ENCODE peak calls at places on chromosomes 3 and 15, in four cellular contexts. A is tibial artery, E is cardiac muscle cell, K is DND-41. M is an unnamed sample.

GRCh38 chr3:71463622-71464021 is 119.9 kb downstream of the FOXP1 start:
- DNase-seq in A (no peak), E (no peak), K (no peak), M (no peak)

GRCh38 chr15:64050281-64051092 is 4.2 kb upstream of the DAPK2 start:
- DNase-seq in K (no peak), A (no peak), E (no peak), M (no peak)

GRCh38 chr3:163776753-163777152 is 1301.5 kb downstream of the SI start:
- DNase-seq in A (no peak), E (no peak), K (no peak), M (no peak)

GRCh38 chr3:27483117-27484001 is 825 bp downstream of the SLC4A7 start:
- DNase-seq in K (peak), E (peak), A (peak), M (peak)

GRCh38 chr3:142779591-142779990 is 55.8 kb downstream of the TRPC1 start:
- DNase-seq in K (no peak), A (no peak), E (no peak), M (no peak)

GRCh38 chr3:52798978-52799476 is 4.4 kb downstream of the ITIH3 start:
- DNase-seq in A (no peak), E (no peak), K (peak), M (peak)

GRCh38 chr3:111045564-111045963 is 26.1 kb upstream of the NECTIN3 start:
- DNase-seq in E (no peak), A (no peak), K (no peak), M (no peak)

GRCh38 chr15:88393719-88394519 is 73.3 kb downstream of the MRPL46 start:
- DNase-seq in K (no peak), E (no peak), A (no peak), M (no peak)

GRCh38 chr3:54891540-54891897 is 36.3 kb downstream of the LRTM1 start:
- DNase-seq in E (peak), A (peak), K (no peak), M (no peak)

GRCh38 chr3:117434881-117435412 is 725.4 kb downstream of the TUSC7 start:
- DNase-seq in A (no peak), E (no peak), K (no peak), M (no peak)

GRCh38 chr3:5071061-5071460 is 51.0 kb upstream of the ARL8B start:
- DNase-seq in A (no peak), E (no peak), K (no peak), M (no peak)

GRCh38 chr3:101827211-101828174 is 21.8 kb upstream of the NFKBIZ start:
- DNase-seq in K (peak), E (peak), A (peak), M (no peak)

GRCh38 chr3:190701096-190701532 is 161.4 kb downstream of the GMNC start:
- DNase-seq in A (no peak), K (no peak), E (peak), M (peak)

GRCh38 chr3:144358191-144358590 is 386.6 kb downstream of the DIPK2A start:
- DNase-seq in A (no peak), E (no peak), K (no peak), M (no peak)

GRCh38 chr15:73957785-73958184 is 31.5 kb downstream of the LOXL1 start:
- DNase-seq in E (no peak), A (no peak), K (no peak), M (no peak)

GRCh38 chr3:133797396-133798105 is 8.1 kb upstream of the SRPRB start:
- DNase-seq in E (no peak), K (no peak), A (no peak), M (no peak)

GRCh38 chr3:164514576-164514975 is 563.7 kb downstream of the SI start:
- DNase-seq in K (no peak), E (no peak), A (peak), M (no peak)

GRCh38 chr15:39580630-39581500 is at the start of gene THBS1:
- DNase-seq in E (peak), K (no peak), A (peak), M (no peak)

DNA sequence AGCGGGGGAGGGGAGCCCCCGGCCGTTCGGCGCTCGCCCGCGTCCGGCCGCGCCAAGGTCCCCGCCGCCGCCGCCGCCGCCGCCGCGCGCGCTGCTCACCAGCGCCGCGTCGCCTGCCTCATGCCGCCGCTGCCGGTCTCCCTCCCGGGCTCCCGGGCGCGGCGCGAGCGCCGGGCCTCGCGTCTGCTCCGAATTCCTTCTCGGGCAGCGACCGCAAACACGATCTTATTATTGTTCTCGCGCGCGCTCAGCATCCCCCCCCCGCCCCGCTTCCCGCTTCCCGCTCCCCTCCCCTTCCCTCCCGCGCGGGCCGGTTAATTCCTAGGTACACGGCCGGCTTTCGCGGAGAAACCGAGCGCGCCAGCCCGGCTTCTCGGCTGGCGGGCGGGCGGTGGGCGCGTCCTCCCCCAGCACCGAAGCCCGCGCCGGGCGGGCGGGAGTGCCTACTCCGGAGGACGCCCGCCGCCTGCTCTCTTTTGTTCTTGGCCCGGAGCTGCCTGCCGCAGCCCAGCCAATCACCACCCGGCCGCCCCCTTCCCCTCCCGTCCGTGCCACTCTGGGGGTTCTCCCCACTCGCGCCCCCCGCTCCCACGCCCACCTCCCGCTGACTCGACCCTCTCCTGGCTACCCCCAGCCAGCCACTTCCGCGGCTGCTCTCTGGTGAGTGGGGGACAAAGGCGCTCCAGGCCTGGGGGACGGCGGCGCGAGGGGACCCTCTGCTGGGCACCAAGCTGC is at the start of gene HDGFL3:
- DNase-seq in A (peak), E (peak), K (peak), M (peak)
- H3K4me3 ChIP-seq in A (peak), E (peak), K (peak), M (peak)

DNA sequence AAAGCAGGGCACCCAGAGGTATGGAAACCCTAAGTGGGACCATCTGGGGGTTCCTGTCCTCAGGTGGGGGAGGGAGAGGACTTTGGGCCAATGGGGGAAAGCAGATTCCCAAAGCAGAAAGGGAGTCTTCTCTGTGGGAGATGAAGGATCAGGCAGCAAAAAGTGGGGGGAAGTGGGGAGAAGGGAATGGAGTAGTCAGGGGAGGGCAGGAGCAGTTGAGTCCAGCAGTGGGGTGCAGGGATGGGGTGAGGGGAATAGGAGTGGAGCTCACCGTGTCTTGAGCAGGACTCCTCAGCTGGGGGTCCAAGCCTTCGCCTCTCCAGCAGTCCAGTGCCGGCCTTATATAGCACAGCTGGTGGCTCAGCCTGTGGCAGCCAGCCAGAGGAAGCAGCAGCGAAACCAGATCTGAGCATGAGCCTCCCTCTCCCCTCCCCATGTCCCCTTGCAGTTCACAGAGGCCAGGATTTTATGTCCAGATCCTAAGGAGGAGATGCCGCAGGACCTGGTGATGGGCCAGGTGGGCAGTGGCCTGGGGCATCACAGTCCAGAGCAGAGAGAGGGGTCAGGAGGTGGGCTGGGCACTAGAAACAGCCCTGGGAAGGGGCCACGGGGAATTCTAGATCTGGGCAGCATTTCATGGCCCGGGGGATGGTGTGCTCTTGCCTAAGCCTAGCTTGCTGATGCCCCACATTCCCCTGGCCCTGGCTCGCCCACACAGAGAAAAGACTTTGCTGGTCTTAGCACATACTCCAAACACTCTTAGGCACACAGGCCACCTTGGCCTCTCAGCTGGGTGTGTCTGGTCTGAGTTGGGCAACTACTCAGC is at the start of gene CILP:
- DNase-seq in A (no peak), K (no peak), E (peak), M (no peak)
- H3K4me3 ChIP-seq in A (no peak), K (no peak), E (no peak), M (no peak)

GRCh38 chr15:77738441-77739437 is 106.0 kb upstream of the LINGO1 start:
- DNase-seq in A (no peak), K (no peak), E (no peak), M (no peak)
- H3K4me3 ChIP-seq in A (no peak), K (no peak), E (no peak), M (no peak)

DNA sequence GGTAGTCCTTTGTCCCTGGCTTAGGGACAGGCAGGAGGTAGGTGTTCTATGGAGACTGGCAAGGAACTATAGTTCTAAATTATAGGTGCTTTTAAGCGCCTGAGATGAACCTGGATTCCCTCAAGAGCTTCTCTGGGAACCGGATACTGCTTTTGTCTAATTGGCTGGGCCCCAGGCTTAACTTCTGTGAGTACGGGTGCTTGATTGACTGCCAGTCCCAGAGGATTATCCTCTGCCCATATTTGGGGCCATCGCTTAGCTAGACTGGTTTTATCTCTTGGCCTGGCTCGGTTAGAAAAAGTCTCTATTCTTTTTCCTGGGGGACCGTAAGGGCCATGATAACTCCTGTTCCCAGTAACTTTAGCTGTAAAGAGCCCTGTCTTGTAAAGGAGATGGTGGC is 339.1 kb downstream of the KCNH8 start:
- DNase-seq in A (no peak), K (no peak), E (no peak), M (no peak)
- H3K4me3 ChIP-seq in A (no peak), K (no peak), E (no peak), M (no peak)

DNA sequence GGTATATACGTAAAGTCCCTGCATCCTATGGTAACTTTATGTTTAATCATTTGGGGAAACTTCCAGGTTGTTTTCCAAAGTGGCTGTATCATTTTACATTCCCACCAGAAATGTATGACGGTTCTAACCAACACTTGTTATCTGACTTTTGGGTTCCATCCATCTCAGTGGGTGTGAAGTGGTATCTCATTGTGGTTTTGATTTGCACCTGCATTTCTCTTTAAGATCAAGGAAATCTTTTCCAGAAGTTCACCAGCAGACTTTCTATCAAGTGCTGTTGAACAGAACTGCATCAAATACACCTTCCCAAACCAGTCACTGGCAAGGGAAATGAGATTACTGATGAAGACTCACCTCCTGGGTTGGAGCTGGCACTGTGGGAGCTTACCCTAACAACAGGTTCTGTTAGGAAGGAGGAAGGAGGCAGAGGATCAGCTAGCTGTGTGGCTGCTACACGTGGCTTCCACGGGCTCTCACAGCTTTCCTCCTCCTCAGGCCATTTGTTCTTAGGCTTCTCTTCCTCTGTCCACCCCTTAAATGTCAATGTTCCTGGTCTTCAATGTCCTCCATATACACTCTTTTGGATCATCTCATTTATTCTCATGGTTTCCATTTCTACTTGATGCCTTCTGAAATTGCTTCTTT is 5.2 kb downstream of the PIGZ start:
- DNase-seq in E (no peak), K (no peak), A (no peak), M (peak)
- H3K4me3 ChIP-seq in E (no peak), K (no peak), A (no peak), M (peak)

DNA sequence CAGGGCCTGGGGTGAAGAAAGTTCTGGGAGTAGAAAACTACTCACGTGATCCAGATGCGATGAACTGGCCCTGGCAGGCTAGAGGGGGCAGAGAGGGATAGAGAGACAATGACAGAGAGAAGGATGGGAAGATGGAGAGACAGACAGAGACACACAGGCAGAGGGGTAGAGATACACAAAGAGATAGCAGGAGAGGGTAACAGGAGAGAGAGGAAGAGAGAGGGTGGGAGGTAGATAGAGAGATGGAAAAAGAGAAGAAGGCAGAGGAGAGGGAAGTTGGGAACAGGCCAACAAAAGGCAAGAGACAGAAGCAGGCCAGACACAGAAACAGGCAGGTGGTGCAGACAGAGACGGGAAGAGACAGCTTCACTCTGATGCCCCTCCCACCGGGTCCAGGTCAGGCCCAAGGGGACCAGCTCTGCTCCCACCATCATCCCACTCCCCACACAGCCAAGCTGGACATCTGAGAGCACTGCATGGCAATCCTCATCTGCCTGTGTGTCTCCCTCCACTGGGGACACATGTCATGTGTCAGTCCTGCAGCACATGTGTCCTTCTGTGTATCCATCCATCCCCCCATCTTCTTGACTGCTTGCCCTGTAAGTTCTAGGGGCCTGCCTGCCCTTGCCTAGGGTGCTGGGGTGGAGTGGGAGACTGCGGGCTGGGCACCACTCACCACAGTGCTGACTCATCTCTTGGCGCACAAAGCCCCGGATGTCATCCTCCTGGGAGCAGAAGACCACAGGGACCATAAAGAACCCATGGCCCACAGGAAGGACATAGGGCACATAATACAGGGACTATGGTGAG is 2.2 kb upstream of the UCN2 start:
- DNase-seq in E (no peak), A (no peak), K (no peak), M (no peak)
- H3K4me3 ChIP-seq in E (no peak), A (no peak), K (no peak), M (no peak)

GRCh38 chr3:65402597-65402996 is 636.1 kb downstream of the MAGI1 start:
- DNase-seq in E (no peak), A (no peak), K (no peak), M (no peak)

GRCh38 chr3:65406470-65406869 is 632.2 kb downstream of the MAGI1 start:
- DNase-seq in A (no peak), E (no peak), K (no peak), M (no peak)

GRCh38 chr3:65400893-65401292 is 637.8 kb downstream of the MAGI1 start:
- DNase-seq in E (no peak), K (no peak), A (no peak), M (no peak)

GRCh38 chr3:65398953-65399352 is 639.8 kb downstream of the MAGI1 start:
- DNase-seq in K (no peak), A (no peak), E (no peak), M (no peak)

GRCh38 chr3:65401359-65401810 is 637.3 kb downstream of the MAGI1 start:
- DNase-seq in E (peak), A (no peak), K (no peak), M (no peak)
- H3K4me3 ChIP-seq in E (no peak), A (no peak), K (no peak), M (no peak)

DNA sequence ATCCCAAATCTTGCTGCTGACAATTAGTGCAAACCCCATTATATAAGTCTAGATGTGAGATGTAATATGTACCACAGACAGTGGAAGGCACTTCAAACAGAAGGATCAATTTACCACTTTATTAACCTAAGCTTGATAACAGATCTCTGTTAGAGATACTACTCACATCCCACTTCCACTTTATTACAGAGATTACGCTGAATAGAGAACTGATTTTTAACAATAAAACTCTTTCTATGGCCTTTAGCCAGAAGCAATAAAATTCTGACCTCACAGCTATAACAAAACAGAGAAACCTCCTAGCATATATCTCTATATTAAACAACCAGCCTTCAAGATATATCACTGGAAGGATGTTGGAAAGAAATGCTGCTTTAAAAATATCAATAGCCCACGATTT is 517.7 kb downstream of the MAGI1 start:
- DNase-seq in K (no peak), A (no peak), E (no peak), M (no peak)
- H3K4me3 ChIP-seq in K (no peak), A (no peak), E (no peak), M (no peak)